ENCODE peak calls at places on chromosomes 16 and 17, in eight cellular contexts. One of them, this sample, is unnamed.

GRCh38 chr16:65002265-65002664 is 119.6 kb downstream of the CDH11 start:
- DNase-seq in putamen: no peak
- DNase-seq in NCI-H1092: no peak
- DNase-seq in astrocyte of the cerebellum: no peak
- DNase-seq in HFFc6: peak; percentile 83
- DNase-seq in HAP-1: no peak
- DNase-seq in iris pigment epithelial cell: peak; percentile 90
- DNase-seq in kidney: no peak
- DNase-seq in this sample: no peak

GRCh38 chr17:42659079-42659931 is at the start of gene TUBG2:
- DNase-seq in iris pigment epithelial cell: peak; percentile 84
- DNase-seq in NCI-H1092: peak; percentile 95
- DNase-seq in kidney: peak; percentile 96
- DNase-seq in HAP-1: no peak
- DNase-seq in HFFc6: peak; percentile 84
- DNase-seq in astrocyte of the cerebellum: peak; percentile 73
- DNase-seq in putamen: peak; percentile 87
- DNase-seq in this sample: peak; percentile 94

GRCh38 chr17:79533116-79533515 is 77.7 kb downstream of the RBFOX3 start:
- DNase-seq in NCI-H1092: no peak
- DNase-seq in astrocyte of the cerebellum: no peak
- DNase-seq in HFFc6: no peak
- DNase-seq in iris pigment epithelial cell: no peak
- DNase-seq in HAP-1: no peak
- DNase-seq in kidney: peak; percentile 35
- DNase-seq in putamen: no peak
- DNase-seq in this sample: no peak

GRCh38 chr16:48117217-48118105 is 38.3 kb downstream of the ABCC12 start:
- DNase-seq in kidney: no peak
- DNase-seq in putamen: no peak
- DNase-seq in iris pigment epithelial cell: peak; percentile 49
- DNase-seq in HFFc6: no peak
- DNase-seq in HAP-1: peak; percentile 95
- DNase-seq in NCI-H1092: peak; percentile 75
- DNase-seq in astrocyte of the cerebellum: no peak
- DNase-seq in this sample: peak; percentile 10

GRCh38 chr17:75542184-75542583 is 16.7 kb downstream of the LLGL2 start:
- DNase-seq in astrocyte of the cerebellum: no peak
- DNase-seq in HAP-1: no peak
- DNase-seq in kidney: no peak
- DNase-seq in NCI-H1092: no peak
- DNase-seq in putamen: no peak
- DNase-seq in iris pigment epithelial cell: no peak
- DNase-seq in HFFc6: no peak
- DNase-seq in this sample: no peak

GRCh38 chr17:32831627-32832243 is 45.2 kb downstream of the MYO1D start:
- DNase-seq in putamen: no peak
- DNase-seq in kidney: no peak
- DNase-seq in NCI-H1092: no peak
- DNase-seq in astrocyte of the cerebellum: no peak
- DNase-seq in HAP-1: no peak
- DNase-seq in HFFc6: no peak
- DNase-seq in iris pigment epithelial cell: no peak
- DNase-seq in this sample: no peak

GRCh38 chr16:83231771-83232170 is 576.0 kb upstream of the HSBP1 start:
- DNase-seq in HAP-1: no peak
- DNase-seq in kidney: no peak
- DNase-seq in NCI-H1092: no peak
- DNase-seq in putamen: no peak
- DNase-seq in iris pigment epithelial cell: peak; percentile 29
- DNase-seq in HFFc6: no peak
- DNase-seq in astrocyte of the cerebellum: no peak
- DNase-seq in this sample: no peak

GRCh38 chr17:68598545-68598961 is 2.6 kb downstream of the FAM20A start:
- DNase-seq in HFFc6: no peak
- DNase-seq in HAP-1: no peak
- DNase-seq in astrocyte of the cerebellum: no peak
- DNase-seq in kidney: no peak
- DNase-seq in putamen: no peak
- DNase-seq in iris pigment epithelial cell: no peak
- DNase-seq in NCI-H1092: no peak
- DNase-seq in this sample: no peak

GRCh38 chr16:22315979-22316378 is 18.8 kb downstream of the POLR3E start:
- DNase-seq in kidney: no peak
- DNase-seq in HFFc6: no peak
- DNase-seq in HAP-1: peak; percentile 0
- DNase-seq in putamen: no peak
- DNase-seq in iris pigment epithelial cell: no peak
- DNase-seq in astrocyte of the cerebellum: no peak
- DNase-seq in NCI-H1092: no peak
- DNase-seq in this sample: no peak

GRCh38 chr17:17725853-17726720 is 44.8 kb downstream of the RAI1 start:
- DNase-seq in astrocyte of the cerebellum: no peak
- DNase-seq in NCI-H1092: no peak
- DNase-seq in iris pigment epithelial cell: no peak
- DNase-seq in putamen: no peak
- DNase-seq in HFFc6: no peak
- DNase-seq in kidney: no peak
- DNase-seq in HAP-1: no peak
- DNase-seq in this sample: no peak

GRCh38 chr17:38315497-38315896 is 18.5 kb downstream of the MRPL45 start:
- DNase-seq in kidney: no peak
- DNase-seq in astrocyte of the cerebellum: no peak
- DNase-seq in putamen: no peak
- DNase-seq in HAP-1: no peak
- DNase-seq in iris pigment epithelial cell: no peak
- DNase-seq in HFFc6: no peak
- DNase-seq in NCI-H1092: no peak
- DNase-seq in this sample: no peak

GRCh38 chr17:71349908-71350600 is 770.8 kb upstream of the SOX9 start:
- DNase-seq in putamen: no peak
- DNase-seq in HFFc6: no peak
- DNase-seq in iris pigment epithelial cell: peak; percentile 44
- DNase-seq in kidney: no peak
- DNase-seq in HAP-1: no peak
- DNase-seq in NCI-H1092: no peak
- DNase-seq in astrocyte of the cerebellum: no peak
- DNase-seq in this sample: no peak

GRCh38 chr16:30867747-30868146 is 26.1 kb downstream of the BCL7C start:
- DNase-seq in HAP-1: peak; percentile 21
- DNase-seq in kidney: no peak
- DNase-seq in iris pigment epithelial cell: peak; percentile 40
- DNase-seq in HFFc6: peak; percentile 19
- DNase-seq in putamen: no peak
- DNase-seq in astrocyte of the cerebellum: no peak
- DNase-seq in NCI-H1092: no peak
- DNase-seq in this sample: no peak

GRCh38 chr16:22008215-22009142 is 568 bp downstream of the MOSMO start:
- DNase-seq in putamen: no peak
- DNase-seq in NCI-H1092: no peak
- DNase-seq in iris pigment epithelial cell: no peak
- DNase-seq in HFFc6: no peak
- DNase-seq in astrocyte of the cerebellum: no peak
- DNase-seq in kidney: peak; percentile 81
- DNase-seq in HAP-1: peak; percentile 47
- DNase-seq in this sample: no peak

GRCh38 chr17:13158511-13159240 is 140.8 kb upstream of the ELAC2 start:
- DNase-seq in iris pigment epithelial cell: peak; percentile 5
- DNase-seq in HFFc6: no peak
- DNase-seq in kidney: no peak
- DNase-seq in putamen: no peak
- DNase-seq in HAP-1: no peak
- DNase-seq in astrocyte of the cerebellum: no peak
- DNase-seq in NCI-H1092: no peak
- DNase-seq in this sample: no peak

GRCh38 chr17:60107526-60108257 is 29.0 kb upstream of the HEATR6 start:
- DNase-seq in astrocyte of the cerebellum: no peak
- DNase-seq in NCI-H1092: no peak
- DNase-seq in HFFc6: peak; percentile 43
- DNase-seq in iris pigment epithelial cell: peak; percentile 22
- DNase-seq in kidney: no peak
- DNase-seq in HAP-1: no peak
- DNase-seq in putamen: no peak
- DNase-seq in this sample: no peak

GRCh38 chr17:66580178-66580577 is 254.7 kb upstream of the CACNG5 start:
- DNase-seq in NCI-H1092: no peak
- DNase-seq in HFFc6: peak; percentile 52
- DNase-seq in HAP-1: no peak
- DNase-seq in astrocyte of the cerebellum: no peak
- DNase-seq in kidney: peak; percentile 94
- DNase-seq in putamen: no peak
- DNase-seq in iris pigment epithelial cell: peak; percentile 73
- DNase-seq in this sample: no peak

GRCh38 chr16:15880434-15880833 is 8.0 kb downstream of the CEP20 start:
- DNase-seq in iris pigment epithelial cell: no peak
- DNase-seq in kidney: no peak
- DNase-seq in astrocyte of the cerebellum: no peak
- DNase-seq in NCI-H1092: no peak
- DNase-seq in HAP-1: no peak
- DNase-seq in HFFc6: no peak
- DNase-seq in putamen: no peak
- DNase-seq in this sample: no peak

GRCh38 chr17:41907185-41907556 is 11.6 kb downstream of the ACLY start:
- DNase-seq in astrocyte of the cerebellum: peak; percentile 84
- DNase-seq in HFFc6: peak; percentile 59
- DNase-seq in iris pigment epithelial cell: peak; percentile 78
- DNase-seq in putamen: no peak
- DNase-seq in HAP-1: no peak
- DNase-seq in NCI-H1092: peak; percentile 56
- DNase-seq in kidney: no peak
- DNase-seq in this sample: no peak

GRCh38 chr17:7572338-7572587 is 7.2 kb upstream of the CD68 start:
- DNase-seq in HFFc6: no peak
- DNase-seq in putamen: no peak
- DNase-seq in NCI-H1092: no peak
- DNase-seq in iris pigment epithelial cell: no peak
- DNase-seq in HAP-1: no peak
- DNase-seq in kidney: peak; percentile 100
- DNase-seq in astrocyte of the cerebellum: no peak
- DNase-seq in this sample: no peak

GRCh38 chr17:10547351-10547750 is 2.1 kb downstream of the MYH2 start:
- DNase-seq in putamen: no peak
- DNase-seq in iris pigment epithelial cell: no peak
- DNase-seq in kidney: no peak
- DNase-seq in astrocyte of the cerebellum: no peak
- DNase-seq in HAP-1: no peak
- DNase-seq in NCI-H1092: no peak
- DNase-seq in HFFc6: no peak
- DNase-seq in this sample: no peak

GRCh38 chr16:89241187-89242003 is 23.9 kb downstream of the ZNF778 start:
- DNase-seq in HFFc6: peak; percentile 66
- DNase-seq in HAP-1: peak; percentile 82
- DNase-seq in NCI-H1092: peak; percentile 66
- DNase-seq in kidney: peak; percentile 91
- DNase-seq in astrocyte of the cerebellum: peak; percentile 48
- DNase-seq in iris pigment epithelial cell: peak; percentile 82
- DNase-seq in putamen: peak; percentile 74
- DNase-seq in this sample: peak; percentile 27

GRCh38 chr16:3961449-3961849 is 80.9 kb upstream of the CREBBP start:
- DNase-seq in astrocyte of the cerebellum: no peak
- DNase-seq in HFFc6: peak; percentile 46
- DNase-seq in kidney: peak; percentile 65
- DNase-seq in putamen: peak; percentile 58
- DNase-seq in HAP-1: peak; percentile 54
- DNase-seq in NCI-H1092: no peak
- DNase-seq in iris pigment epithelial cell: no peak
- DNase-seq in this sample: no peak

This sample was measured in NCI-H1930.